ENCODE peak calls at places on chromosomes 4 and X, in five cellular contexts. J, L, E, C and Z are unnamed samples.

GRCh38 chr4:83629945-83630684 is 94.2 kb downstream of the GPAT3 start:
- DNase-seq in J (no peak), L (peak), E (no peak), C (no peak), Z (no peak)

GRCh38 chr4:148071009-148071408 is 339.1 kb downstream of the ARHGAP10 start:
- DNase-seq in J (no peak), L (no peak), E (no peak), C (no peak), Z (no peak)

GRCh38 chrX:121641560-121641959 is 594.1 kb downstream of the GLUD2 start:
- DNase-seq in J (peak), L (no peak), E (no peak), C (no peak), Z (no peak)

GRCh38 chrX:69189972-69190371 is 24.7 kb upstream of the PJA1 start:
- DNase-seq in J (no peak), L (no peak), E (no peak), C (no peak), Z (peak)

GRCh38 chr4:7858498-7858897 is 81.2 kb downstream of the AFAP1 start:
- DNase-seq in J (no peak), L (no peak), E (no peak), C (no peak), Z (no peak)

GRCh38 chrX:153361781-153362397 is 27.9 kb downstream of the ZNF275 start:
- DNase-seq in J (no peak), L (no peak), E (no peak), C (no peak), Z (no peak)

GRCh38 chrX:74534569-74535038 is 79.8 kb downstream of the RLIM start:
- DNase-seq in J (no peak), L (no peak), E (peak), C (no peak), Z (no peak)

GRCh38 chr4:174120446-174121142 is 162.9 kb downstream of the FBXO8 start:
- DNase-seq in J (peak), L (peak), E (peak), C (peak), Z (peak)

GRCh38 chr4:8221476-8221875 is 22.4 kb downstream of the SH3TC1 start:
- DNase-seq in J (peak), L (peak), E (peak), C (no peak), Z (no peak)

GRCh38 chr4:66653937-66654336 is 891.4 kb downstream of the CENPC start:
- DNase-seq in J (no peak), L (no peak), E (no peak), C (no peak), Z (no peak)

GRCh38 chr4:97491856-97492255 is 651.4 kb downstream of the STPG2 start:
- DNase-seq in J (no peak), L (no peak), E (no peak), C (no peak), Z (no peak)

GRCh38 chr4:156571146-156571545 is 400.5 kb downstream of the PDGFC start:
- DNase-seq in J (no peak), L (no peak), E (no peak), C (no peak), Z (no peak)

GRCh38 chrX:70174754-70175153 is 2.5 kb upstream of the DGAT2L6 start:
- DNase-seq in J (no peak), L (peak), E (no peak), C (no peak), Z (no peak)

GRCh38 chrX:150719641-150720040 is 26.4 kb downstream of the MTMR1 start:
- DNase-seq in J (no peak), L (no peak), E (no peak), C (no peak), Z (no peak)

GRCh38 chr4:88582493-88582892 is 9.8 kb upstream of the HERC3 start:
- DNase-seq in J (no peak), L (no peak), E (no peak), C (no peak), Z (no peak)

GRCh38 chr4:42715807-42716482 is 59.0 kb upstream of the ATP8A1 start:
- DNase-seq in J (no peak), L (no peak), E (no peak), C (no peak), Z (no peak)

GRCh38 chrX:2829066-2829430 is 318 bp downstream of the GYG2 start:
- DNase-seq in J (no peak), L (no peak), E (no peak), C (no peak), Z (peak)

GRCh38 chr4:87551361-87551760 is 22.2 kb upstream of the SPARCL1 start:
- DNase-seq in J (no peak), L (no peak), E (no peak), C (no peak), Z (no peak)

GRCh38 chr4:70991596-70991995 is 1.9 kb upstream of the DCK start:
- DNase-seq in J (no peak), L (no peak), E (no peak), C (no peak), Z (no peak)

GRCh38 chr4:31613946-31614623 is 893.9 kb downstream of the PCDH7 start:
- DNase-seq in J (no peak), L (peak), E (no peak), C (no peak), Z (no peak)

GRCh38 chrX:11196476-11196875 is 85.3 kb downstream of the HCCS start:
- DNase-seq in J (no peak), L (no peak), E (no peak), C (no peak), Z (no peak)

GRCh38 chr4:151678048-151678853 is 82.6 kb downstream of the GATB start:
- DNase-seq in J (no peak), L (no peak), E (no peak), C (no peak), Z (no peak)

GRCh38 chr4:73676136-73676535 is 55.9 kb upstream of the RASSF6 start:
- DNase-seq in J (no peak), L (no peak), E (no peak), C (no peak), Z (no peak)

GRCh38 chr4:6988016-6988715 is 55.0 kb upstream of the TADA2B start:
- DNase-seq in J (no peak), L (peak), E (no peak), C (no peak), Z (no peak)

GRCh38 chrX:57573754-57574153 is 18.1 kb upstream of the ZXDB start:
- DNase-seq in J (no peak), L (peak), E (no peak), C (peak), Z (no peak)
- TF ChIP-seq CTCF in J (peak), L (no peak), E (peak), C (no peak), Z (no peak)

GRCh38 chrX:129609395-129609794 is 45.4 kb downstream of the APLN start:
- DNase-seq in J (no peak), L (no peak), E (no peak), C (no peak), Z (no peak)
- TF ChIP-seq CTCF in J (no peak), L (no peak), E (peak), C (no peak), Z (no peak)

GRCh38 chr4:108751321-108751720 is 11.5 kb downstream of the ETNPPL start:
- DNase-seq in J (no peak), L (no peak), E (no peak), C (no peak), Z (no peak)

GRCh38 chr4:108744307-108744706 is 18.5 kb downstream of the ETNPPL start:
- DNase-seq in J (no peak), L (no peak), E (no peak), C (no peak), Z (no peak)

GRCh38 chr4:108754327-108754726 is 8.5 kb downstream of the ETNPPL start:
- DNase-seq in J (no peak), L (no peak), E (no peak), C (no peak), Z (no peak)

GRCh38 chr4:108749119-108749518 is 13.7 kb downstream of the ETNPPL start:
- DNase-seq in J (no peak), L (peak), E (no peak), C (no peak), Z (no peak)
- TF ChIP-seq CTCF in J (peak), L (no peak), E (no peak), C (no peak), Z (peak)

GRCh38 chr4:186191266-186192067 is at the start of gene CYP4V2:
- DNase-seq in J (peak), L (peak), E (peak), C (peak), Z (peak)
- TF ChIP-seq CTCF in J (no peak), L (peak), E (peak), C (no peak), Z (peak)